ENCODE peak calls at places on chromosomes 1 and 21, in five cellular contexts. One of them, this sample, is unnamed.

GRCh38 chr1:210687582-210688279 is 359.0 kb downstream of the HHAT start:
- DNase-seq in A172: peak
- DNase-seq in fibroblast of pulmonary artery: no peak
- DNase-seq in RWPE1: no peak
- DNase-seq in sigmoid colon: no peak
- DNase-seq in this sample: no peak

GRCh38 chr1:186838380-186839076 is 9.8 kb downstream of the PLA2G4A start:
- DNase-seq in A172: no peak
- DNase-seq in fibroblast of pulmonary artery: no peak
- DNase-seq in RWPE1: no peak
- DNase-seq in sigmoid colon: no peak
- DNase-seq in this sample: no peak

GRCh38 chr1:9929431-9930385 is 13.5 kb downstream of the LZIC start:
- DNase-seq in A172: no peak
- DNase-seq in fibroblast of pulmonary artery: peak
- DNase-seq in RWPE1: no peak
- DNase-seq in sigmoid colon: no peak
- DNase-seq in this sample: no peak

GRCh38 chr1:202810615-202811295 is at the start of gene PCAT6:
- DNase-seq in A172: peak
- DNase-seq in fibroblast of pulmonary artery: peak
- DNase-seq in RWPE1: peak
- DNase-seq in sigmoid colon: peak
- DNase-seq in this sample: peak

GRCh38 chr1:61741682-61742619 is at the start of gene PATJ:
- DNase-seq in A172: peak
- DNase-seq in fibroblast of pulmonary artery: peak
- DNase-seq in RWPE1: peak
- DNase-seq in sigmoid colon: peak
- DNase-seq in this sample: peak

GRCh38 chr1:177969825-177970371 is at the start of gene SEC16B:
- DNase-seq in A172: no peak
- DNase-seq in fibroblast of pulmonary artery: no peak
- DNase-seq in RWPE1: no peak
- DNase-seq in sigmoid colon: no peak
- DNase-seq in this sample: no peak

GRCh38 chr1:207983044-207983443 is 72.1 kb upstream of the CD34 start:
- DNase-seq in A172: no peak
- DNase-seq in fibroblast of pulmonary artery: no peak
- DNase-seq in RWPE1: no peak
- DNase-seq in sigmoid colon: no peak
- DNase-seq in this sample: no peak

GRCh38 chr1:168709896-168710305 is 19.1 kb downstream of the DPT start:
- DNase-seq in A172: peak
- DNase-seq in fibroblast of pulmonary artery: peak
- DNase-seq in RWPE1: peak
- DNase-seq in sigmoid colon: no peak
- DNase-seq in this sample: no peak

GRCh38 chr1:238530209-238530851 is 639.6 kb upstream of the ZP4 start:
- DNase-seq in A172: no peak
- DNase-seq in fibroblast of pulmonary artery: no peak
- DNase-seq in RWPE1: no peak
- DNase-seq in sigmoid colon: no peak
- DNase-seq in this sample: no peak

GRCh38 chr1:198936371-198937083 is 297.7 kb downstream of the PTPRC start:
- DNase-seq in A172: peak
- DNase-seq in fibroblast of pulmonary artery: peak
- DNase-seq in RWPE1: peak
- DNase-seq in sigmoid colon: no peak
- DNase-seq in this sample: no peak

GRCh38 chr1:236861560-236862230 is 66.6 kb downstream of the MTR start:
- DNase-seq in A172: no peak
- DNase-seq in fibroblast of pulmonary artery: peak
- DNase-seq in RWPE1: no peak
- DNase-seq in sigmoid colon: no peak
- DNase-seq in this sample: no peak

GRCh38 chr1:159845751-159846531 is 16.5 kb downstream of the VSIG8 start:
- DNase-seq in A172: no peak
- DNase-seq in fibroblast of pulmonary artery: no peak
- DNase-seq in RWPE1: no peak
- DNase-seq in sigmoid colon: no peak
- DNase-seq in this sample: no peak

GRCh38 chr1:165383067-165383466 is 26.6 kb upstream of the LMX1A start:
- DNase-seq in A172: peak
- DNase-seq in fibroblast of pulmonary artery: peak
- DNase-seq in RWPE1: no peak
- DNase-seq in sigmoid colon: peak
- DNase-seq in this sample: peak

GRCh38 chr21:42843021-42843420 is 36.3 kb downstream of the WDR4 start:
- DNase-seq in A172: no peak
- DNase-seq in fibroblast of pulmonary artery: no peak
- DNase-seq in RWPE1: no peak
- DNase-seq in sigmoid colon: peak
- DNase-seq in this sample: peak

GRCh38 chr1:197948926-197949899 is 32.0 kb downstream of the LHX9 start:
- DNase-seq in A172: no peak
- DNase-seq in fibroblast of pulmonary artery: no peak
- DNase-seq in RWPE1: no peak
- DNase-seq in sigmoid colon: no peak
- DNase-seq in this sample: no peak

GRCh38 chr1:159040206-159040605 is 30.5 kb downstream of the IFI16 start:
- DNase-seq in A172: peak
- DNase-seq in fibroblast of pulmonary artery: peak
- DNase-seq in RWPE1: no peak
- DNase-seq in sigmoid colon: no peak
- DNase-seq in this sample: no peak

This sample was measured in posterior vena cava.